ENCODE peak calls at places on chromosomes 12 and 14, in nine cellular contexts. F, U, C, O, R, W, Q, K and N are unnamed samples.

GRCh38 chr12:63918788-63919300 is 74.3 kb downstream of the SRGAP1 start:
- DNase-seq in R (peak), O (peak), F (no peak), C (no peak), W (no peak), U (peak), K (no peak), Q (no peak), N (no peak)

GRCh38 chr14:24673534-24674203 is 39.7 kb upstream of the GZMB start:
- DNase-seq in O (peak), F (no peak), R (no peak), U (no peak), C (no peak), W (no peak), Q (no peak), K (no peak), N (no peak)

GRCh38 chr14:79415726-79416125 is 795.6 kb downstream of the DIO2 start:
- DNase-seq in F (no peak), O (no peak), K (no peak), W (no peak), U (no peak), R (no peak), C (no peak), Q (no peak), N (no peak)

GRCh38 chr12:67742461-67742860 is 93.9 kb downstream of the DYRK2 start:
- DNase-seq in U (no peak), Q (no peak), O (no peak), W (no peak), K (no peak), F (no peak), R (no peak), C (no peak), N (no peak)

GRCh38 chr12:68263366-68263765 is 10.0 kb upstream of the IL22 start:
- DNase-seq in R (no peak), Q (no peak), W (no peak), F (no peak), U (no peak), O (no peak), C (no peak), K (no peak), N (no peak)

GRCh38 chr14:64704145-64704742 is at the start of gene PLEKHG3:
- DNase-seq in R (peak), W (peak), U (peak), C (peak), K (peak), Q (peak), O (peak), F (peak), N (peak)

GRCh38 chr14:53855574-53855973 is 101.1 kb downstream of the BMP4 start:
- DNase-seq in Q (no peak), K (no peak), F (no peak), R (no peak), O (no peak), U (no peak), C (no peak), W (no peak), N (no peak)

GRCh38 chr12:39846971-39847661 is 227.5 kb upstream of the ABCD2 start:
- DNase-seq in O (no peak), R (no peak), C (no peak), U (no peak), Q (no peak), F (no peak), W (peak), K (no peak), N (no peak)

GRCh38 chr12:109710279-109710746 is 3.3 kb upstream of the FAM222A start:
- DNase-seq in C (no peak), R (no peak), F (no peak), K (no peak), Q (no peak), O (peak), W (no peak), U (no peak), N (no peak)

GRCh38 chr12:10607885-10608458 is 5.4 kb downstream of the MAGOHB start:
- DNase-seq in F (no peak), U (no peak), C (no peak), W (peak), R (no peak), Q (no peak), O (peak), K (no peak), N (peak)